ENCODE peak calls at places on chromosomes 3 and 15, in seven cellular contexts. M, O, F, W, U, T and D are unnamed samples.

GRCh38 chr3:24688446-24689148 is 193.9 kb upstream of the THRB start:
- DNase-seq in F (no peak), T (no peak), M (peak; percentile 36), W (no peak), O (peak; percentile 76), U (no peak), D (no peak)

GRCh38 chr3:158683216-158683975 is 10.9 kb upstream of the LXN start:
- DNase-seq in O (peak; percentile 20), F (no peak), T (no peak), M (no peak), W (no peak), U (no peak), D (no peak)

GRCh38 chr3:68135145-68135544 is 480.7 kb upstream of the SUCLG2 start:
- DNase-seq in T (no peak), W (no peak), M (no peak), F (no peak), U (no peak), O (no peak), D (no peak)

GRCh38 chr3:39515681-39516441 is 48.4 kb downstream of the MOBP start:
- DNase-seq in O (no peak), W (no peak), T (no peak), F (no peak), M (no peak), U (no peak), D (no peak)

GRCh38 chr15:60391722-60392340 is 6.0 kb downstream of the ANXA2 start:
- DNase-seq in F (no peak), O (no peak), M (no peak), W (no peak), U (no peak), T (no peak), D (no peak)

GRCh38 chr3:184552863-184553262 is 8.7 kb upstream of the EPHB3 start:
- DNase-seq in U (no peak), F (no peak), W (no peak), T (no peak), M (no peak), O (no peak), D (no peak)

GRCh38 chr15:60002528-60003218 is 1.4 kb upstream of the FOXB1 start:
- DNase-seq in U (no peak), O (no peak), M (no peak), F (no peak), T (no peak), W (no peak), D (no peak)

GRCh38 chr15:90839187-90840071 is 29.0 kb upstream of the FURIN start:
- DNase-seq in F (no peak), T (peak; percentile 74), O (no peak), W (no peak), M (peak; percentile 79), U (no peak), D (peak; percentile 55)

GRCh38 chr15:55685292-55685691 is 57.7 kb downstream of the PRTG start:
- DNase-seq in U (no peak), O (no peak), T (no peak), F (no peak), W (no peak), M (no peak), D (peak; percentile 39)

DNA sequence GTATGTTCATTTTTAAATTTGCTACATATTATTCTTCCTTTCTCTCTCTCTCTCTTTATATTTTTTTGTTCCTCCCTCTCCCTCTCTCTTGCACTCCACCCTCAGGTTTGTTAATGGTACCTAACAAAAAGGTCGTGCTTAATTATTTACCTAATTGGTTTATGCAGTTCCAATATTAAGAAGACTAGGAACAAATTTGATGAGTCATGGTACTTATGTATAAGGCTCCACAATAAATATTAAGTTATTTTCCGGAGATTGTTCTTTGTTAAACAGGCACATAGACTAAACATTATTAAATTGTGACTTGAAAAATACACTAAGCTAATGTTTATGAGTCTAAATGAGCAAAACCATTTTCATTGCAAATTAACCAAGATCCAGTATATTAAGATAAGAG is 1200.8 kb upstream of the ALCAM start:
- DNase-seq in T (no peak), F (no peak), M (no peak), U (no peak), W (no peak), O (no peak), D (no peak)
- TF ChIP-seq CTCF in T (no peak), F (no peak), M (no peak), U (no peak), W (no peak), O (no peak), D (no peak)

GRCh38 chr15:65379986-65380385 is 2.2 kb upstream of the IGDCC3 start:
- DNase-seq in F (no peak), U (no peak), M (peak; percentile 1), W (no peak), O (no peak), T (no peak), D (no peak)

GRCh38 chr15:65377105-65377975 is 462 bp downstream of the IGDCC3 start:
- DNase-seq in F (no peak), T (no peak), U (no peak), W (no peak), M (peak; percentile 83), O (no peak), D (no peak)

GRCh38 chr15:65376767-65377104 is 1.1 kb downstream of the IGDCC3 start:
- DNase-seq in T (no peak), M (no peak), U (no peak), O (no peak), W (no peak), F (no peak), D (no peak)

GRCh38 chr15:65375871-65376552 is 1.8 kb downstream of the IGDCC3 start:
- DNase-seq in F (no peak), U (no peak), O (no peak), T (no peak), M (peak; percentile 16), W (peak; percentile 33), D (no peak)

GRCh38 chr15:65377976-65378366 is at the start of gene IGDCC3:
- DNase-seq in F (no peak), M (peak; percentile 97), O (no peak), T (no peak), W (no peak), U (no peak), D (no peak)
- H3K4me3 ChIP-seq in F (no peak within 1 kb of the TSS), M (peak within 1 kb of the TSS; percentile 88), O (peak within 1 kb of the TSS; percentile 49), T (peak within 1 kb of the TSS; percentile 58), W (peak within 1 kb of the TSS; percentile 58), U (no peak within 1 kb of the TSS), D (peak within 1 kb of the TSS; percentile 40)

GRCh38 chr15:87033056-87033455 is 953.4 kb downstream of the AGBL1 start:
- DNase-seq in U (no peak), O (peak; percentile 1), F (no peak), W (no peak), M (peak; percentile 49), T (no peak), D (no peak)
- TF ChIP-seq CTCF in U (no peak), O (peak; percentile 14), F (no peak), W (no peak), M (peak; percentile 58), T (no peak), D (no peak)

GRCh38 chr3:37787027-37787868 is 74.4 kb upstream of the CTDSPL start:
- DNase-seq in F (peak; percentile 51), M (no peak), U (no peak), T (no peak), O (no peak), W (no peak), D (no peak)
- H3K4me3 ChIP-seq in F (no peak overlapping the region), M (no peak overlapping the region), U (peak overlapping the region; percentile 27), T (no peak overlapping the region), O (no peak overlapping the region), W (no peak overlapping the region), D (no peak overlapping the region)

GRCh38 chr3:151468284-151468917 is 7.5 kb upstream of the IGSF10 start:
- DNase-seq in F (peak; percentile 45), W (no peak), M (peak; percentile 80), T (no peak), O (peak; percentile 69), U (no peak), D (no peak)

GRCh38 chr3:151462278-151462779 is 1.5 kb upstream of the IGSF10 start:
- DNase-seq in U (no peak), T (no peak), M (no peak), W (no peak), F (no peak), O (no peak), D (no peak)

DNA sequence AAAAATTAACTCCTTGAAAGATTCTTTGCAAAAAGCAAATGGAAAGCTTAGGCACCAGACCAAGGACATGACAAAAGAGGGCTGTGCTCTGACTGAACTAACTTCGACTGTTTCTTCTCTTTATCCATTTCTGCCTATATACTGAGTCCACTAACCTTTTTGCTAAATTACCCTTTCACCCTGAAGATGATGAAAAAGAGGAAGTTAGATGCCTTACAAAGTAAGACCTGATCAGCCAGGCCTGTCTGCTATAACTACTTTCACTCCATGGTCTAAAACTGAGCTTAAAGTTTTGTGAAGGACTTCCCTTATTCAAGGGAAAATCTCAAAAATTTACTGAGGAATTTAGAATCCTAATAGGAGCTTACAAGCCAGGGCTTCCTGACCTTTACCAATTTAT is 6.2 kb upstream of the IGSF10 start:
- DNase-seq in U (no peak), T (no peak), W (no peak), O (no peak), M (no peak), F (no peak), D (no peak)
- TF ChIP-seq CTCF in U (no peak), T (no peak), W (no peak), O (no peak), M (no peak), F (no peak), D (no peak)

GRCh38 chr3:107684431-107684925 is 161.7 kb downstream of the BBX start:
- DNase-seq in T (no peak), W (no peak), O (no peak), F (no peak), U (no peak), M (no peak), D (no peak)
- H3K4me3 ChIP-seq in T (no peak overlapping the region), W (no peak overlapping the region), O (no peak overlapping the region), F (no peak overlapping the region), U (no peak overlapping the region), M (no peak overlapping the region), D (no peak overlapping the region)

DNA sequence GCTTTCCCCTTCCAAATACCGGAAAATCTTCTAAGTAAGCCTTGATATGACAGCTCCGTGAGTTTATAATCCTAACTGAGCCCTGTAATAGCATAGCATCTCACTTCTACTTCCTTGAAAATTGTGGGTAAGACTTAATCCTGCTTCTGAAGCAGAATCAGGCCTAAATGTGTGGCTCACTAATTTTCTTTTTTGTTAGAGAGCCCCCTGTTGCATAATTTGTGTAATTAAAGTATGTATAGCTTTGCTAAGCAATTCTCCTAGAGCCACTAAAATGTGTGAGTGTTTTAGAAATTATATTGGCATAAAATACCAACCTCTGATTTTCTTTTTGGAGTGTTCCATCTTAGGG is 304.4 kb downstream of the FGF12 start:
- DNase-seq in M (peak; percentile 34), F (no peak), T (no peak), O (no peak), W (no peak), U (no peak), D (no peak)
- TF ChIP-seq CTCF in M (peak; percentile 58), F (no peak), T (peak; percentile 23), O (peak; percentile 40), W (no peak), U (peak; percentile 19), D (no peak)